ENCODE peak calls at places on chromosomes 4 and X, in four cellular contexts. W is NCI-H774, I is body of pancreas, G is HEK293T. M is an unnamed sample.

GRCh38 chr4:156815717-156816319 is 155.8 kb downstream of the PDGFC start:
- DNase-seq in W (peak), I (no peak), G (peak), M (no peak)

GRCh38 chr4:742742-743311 is 37.2 kb downstream of the PCGF3 start:
- DNase-seq in W (peak), I (peak), G (peak), M (peak)

GRCh38 chrX:107823456-107823855 is 2.2 kb upstream of the MID2 start:
- DNase-seq in W (no peak), I (no peak), G (no peak), M (no peak)

GRCh38 chrX:4382273-4382672 is 668.8 kb upstream of the PRKX start:
- DNase-seq in W (no peak), I (no peak), G (no peak), M (no peak)

GRCh38 chr4:67883463-67883862 is 339 bp downstream of the TMPRSS11D start:
- DNase-seq in W (no peak), I (no peak), G (no peak), M (no peak)

GRCh38 chrX:154516655-154517100 is 646 bp upstream of the FAM3A start:
- DNase-seq in W (no peak), I (no peak), G (no peak), M (peak)

GRCh38 chr4:8272472-8273428 is 3.2 kb downstream of the HTRA3 start:
- DNase-seq in W (no peak), I (no peak), G (no peak), M (no peak)

GRCh38 chrX:1685460-1685859 is 70.6 kb downstream of the ASMT start:
- DNase-seq in W (no peak), I (no peak), G (no peak), M (no peak)

GRCh38 chr4:20044502-20044911 is 207.2 kb upstream of the SLIT2 start:
- DNase-seq in W (no peak), I (no peak), G (no peak), M (no peak)

GRCh38 chr4:185567828-185568442 is 32.6 kb upstream of the PDLIM3 start:
- DNase-seq in W (no peak), I (peak), G (no peak), M (no peak)

GRCh38 chrX:153457827-153458466 is 12.1 kb upstream of the TREX2 start:
- DNase-seq in W (no peak), I (no peak), G (no peak), M (no peak)

GRCh38 chrX:37871626-37872302 is 24.4 kb upstream of the DYNLT3 start:
- DNase-seq in W (no peak), I (no peak), G (peak), M (no peak)

GRCh38 chr4:4332529-4332928 is 42.5 kb downstream of the ZBTB49 start:
- DNase-seq in W (no peak), I (no peak), G (no peak), M (no peak)

GRCh38 chr4:978957-979701 is 5.8 kb upstream of the DGKQ start:
- DNase-seq in W (no peak), I (no peak), G (no peak), M (no peak)

GRCh38 chrX:115413246-115413878 is 123.8 kb downstream of the LUZP4 start:
- DNase-seq in W (no peak), I (no peak), G (no peak), M (no peak)

GRCh38 chr4:169621754-169622481 is 1.5 kb downstream of the CLCN3 start:
- DNase-seq in W (no peak), I (no peak), G (no peak), M (no peak)

M was measured in mucosa of gallbladder.